ENCODE peak calls at places on chromosomes 6 and 20, in seven cellular contexts. S is SW 1271, K is HAP-1, A is cardiac fibroblast, R is dorsolateral prefrontal cortex, P is posterior cingulate gyrus, U is MV-4-11. O is an unnamed sample.

GRCh38 chr20:44494266-44494665 is 18.6 kb downstream of the TTPAL start:
- DNase-seq in S (no peak), K (no peak), A (no peak), R (no peak), P (no peak), U (no peak), O (no peak)

GRCh38 chr6:101444717-101445116 is 51.2 kb downstream of the GRIK2 start:
- DNase-seq in S (no peak), K (no peak), A (no peak), R (no peak), P (no peak), U (no peak), O (no peak)

GRCh38 chr20:53387983-53388675 is 205.5 kb downstream of the ZNF217 start:
- DNase-seq in S (no peak), K (no peak), A (no peak), R (no peak), P (no peak), U (no peak), O (no peak)

GRCh38 chr6:8029243-8029870 is 34.8 kb downstream of the BLOC1S5 start:
- DNase-seq in S (no peak), K (peak), A (peak), R (no peak), P (no peak), U (no peak), O (no peak)

GRCh38 chr6:33314515-33314942 is 651 bp upstream of the TAPBP start:
- DNase-seq in S (peak), K (peak), A (peak), R (peak), P (peak), U (peak), O (no peak)

GRCh38 chr6:137851669-137852068 is 15.4 kb upstream of the TNFAIP3 start:
- DNase-seq in S (no peak), K (no peak), A (no peak), R (no peak), P (no peak), U (no peak), O (no peak)

GRCh38 chr20:1415667-1416468 is 23.0 kb upstream of the FKBP1A start:
- DNase-seq in S (peak), K (no peak), A (peak), R (no peak), P (no peak), U (peak), O (peak)

GRCh38 chr20:41179961-41180360 is 42.6 kb downstream of the PLCG1 start:
- DNase-seq in S (no peak), K (peak), A (no peak), R (peak), P (peak), U (no peak), O (no peak)

GRCh38 chr20:52454660-52455059 is 263.1 kb upstream of the ZFP64 start:
- DNase-seq in S (no peak), K (no peak), A (peak), R (no peak), P (no peak), U (no peak), O (peak)

GRCh38 chr6:40671338-40672050 is 84.3 kb upstream of the LRFN2 start:
- DNase-seq in S (no peak), K (no peak), A (no peak), R (no peak), P (no peak), U (no peak), O (no peak)

GRCh38 chr20:49659096-49659495 is 54.6 kb downstream of the B4GALT5 start:
- DNase-seq in S (no peak), K (peak), A (no peak), R (no peak), P (no peak), U (no peak), O (no peak)

GRCh38 chr6:36443951-36444428 is 1.2 kb downstream of the KCTD20 start:
- DNase-seq in S (peak), K (peak), A (peak), R (no peak), P (no peak), U (no peak), O (no peak)

GRCh38 chr20:20230741-20231140 is 137.2 kb upstream of the INSM1 start:
- DNase-seq in S (no peak), K (no peak), A (no peak), R (no peak), P (no peak), U (no peak), O (no peak)